ENCODE peak calls at places on chromosomes 6 and 20, in eight cellular contexts. W is Ammon's horn, T is HFFc6, L is HTR-8/SVneo, Q is NCI-H1436, U is WTC11, F is DMS153, S is activated T-helper 1 cell treated with Interleukin-2 at 50 U/mL for 16 hours. R is an unnamed sample.

GRCh38 chr20:33046412-33046811 is 7.3 kb upstream of the BPIFB3 start:
- DNase-seq in W (no peak), S (no peak), U (no peak), L (no peak), F (no peak), Q (no peak), T (no peak), R (no peak)

GRCh38 chr6:17519120-17519519 is 81.0 kb upstream of the FAM8A1 start:
- DNase-seq in U (no peak), F (no peak), S (no peak), T (no peak), W (no peak), L (no peak), Q (no peak), R (no peak)

GRCh38 chr20:60108397-60108796 is 150.2 kb downstream of the CDH26 start:
- DNase-seq in W (no peak), Q (no peak), T (peak; percentile 15), S (no peak), F (no peak), U (no peak), L (peak; percentile 53), R (no peak)

GRCh38 chr20:36775826-36776225 is 2.3 kb upstream of the DSN1 start:
- DNase-seq in U (no peak), L (no peak), T (no peak), W (no peak), S (no peak), Q (no peak), F (no peak), R (no peak)

GRCh38 chr6:62150048-62150663 is 135.9 kb downstream of the KHDRBS2 start:
- DNase-seq in Q (peak; percentile 7), F (peak; percentile 1), W (peak; percentile 70), L (peak; percentile 7), S (no peak), T (peak; percentile 25), U (no peak), R (no peak)

GRCh38 chr20:32516985-32517873 is 67.9 kb downstream of the NOL4L start:
- DNase-seq in W (no peak), S (no peak), U (no peak), F (no peak), T (no peak), L (no peak), Q (no peak), R (no peak)

GRCh38 chr20:39775110-39775509 is 813.0 kb downstream of the DHX35 start:
- DNase-seq in L (no peak), Q (no peak), T (no peak), W (no peak), F (peak; percentile 49), S (no peak), U (no peak), R (no peak)

GRCh38 chr6:84976516-84977420 is 212.4 kb upstream of the TBX18 start:
- DNase-seq in S (no peak), F (peak; percentile 28), Q (no peak), U (no peak), W (no peak), L (no peak), T (no peak), R (no peak)

GRCh38 chr20:16290358-16290757 is 282.9 kb downstream of the KIF16B start:
- DNase-seq in W (no peak), F (no peak), Q (no peak), T (no peak), L (no peak), U (no peak), S (no peak), R (no peak)

GRCh38 chr6:89298680-89299450 is 16.2 kb downstream of the GABRR2 start:
- DNase-seq in W (no peak), Q (no peak), U (no peak), T (no peak), L (peak; percentile 76), S (no peak), F (no peak), R (peak; percentile 47)

R was measured in T-helper 17 cell.